ENCODE peak calls at places on chromosomes 13 and 19, in six cellular contexts. L is stomach, G is neural progenitor cell, Y is GM23338, C is AG04449, H is cardiac fibroblast. X is an unnamed sample.

GRCh38 chr19:33686246-33686645 is 64.5 kb downstream of the CHST8 start:
- DNase-seq in L (no peak), G (no peak), H (no peak), Y (no peak), C (no peak), X (no peak)

GRCh38 chr13:104571161-104571889 is 1505.1 kb upstream of the SLC10A2 start:
- DNase-seq in G (peak), Y (peak), L (peak), H (peak), C (peak), X (peak)

GRCh38 chr19:44866672-44867071 is 20.6 kb downstream of the NECTIN2 start:
- DNase-seq in Y (no peak), L (no peak), C (no peak), H (no peak), G (no peak), X (no peak)

GRCh38 chr13:82458169-82458568 is 1424.1 kb downstream of the SLITRK1 start:
- DNase-seq in G (no peak), Y (no peak), H (no peak), L (no peak), C (no peak), X (no peak)

GRCh38 chr13:65808061-65808460 is 1422.1 kb downstream of the PCDH9 start:
- DNase-seq in L (no peak), C (no peak), Y (no peak), G (no peak), H (peak), X (no peak)

GRCh38 chr19:16381756-16382401 is 57.3 kb downstream of the KLF2 start:
- DNase-seq in L (no peak), Y (no peak), H (peak), G (no peak), C (no peak), X (no peak)

GRCh38 chr13:40394304-40394983 is 272.0 kb downstream of the FOXO1 start:
- DNase-seq in H (peak), Y (no peak), G (no peak), L (no peak), C (no peak), X (no peak)

GRCh38 chr13:114069376-114070097 is 62.9 kb downstream of the RASA3 start:
- DNase-seq in H (no peak), G (no peak), C (no peak), Y (no peak), L (no peak), X (no peak)

GRCh38 chr13:52954838-52955237 is 73.8 kb upstream of the OLFM4 start:
- DNase-seq in Y (peak), L (no peak), C (no peak), G (no peak), H (no peak), X (no peak)

GRCh38 chr19:5113101-5113557 is 144.2 kb downstream of the KDM4B start:
- DNase-seq in C (no peak), Y (no peak), H (peak), L (no peak), G (no peak), X (no peak)

GRCh38 chr13:91185294-91185863 is 162.1 kb upstream of the MIR17HG start:
- DNase-seq in G (peak), H (peak), Y (peak), C (no peak), L (no peak), X (no peak)

GRCh38 chr13:108728370-108728769 is 99.0 kb downstream of the MYO16 start:
- DNase-seq in H (no peak), C (no peak), L (no peak), Y (peak), G (peak), X (no peak)

GRCh38 chr13:76053181-76053580 is 417.1 kb downstream of the LMO7 start:
- DNase-seq in L (no peak), C (no peak), H (no peak), G (no peak), Y (no peak), X (no peak)

GRCh38 chr19:31149306-31149975 is 199.8 kb downstream of the TSHZ3 start:
- DNase-seq in G (peak), L (no peak), Y (no peak), C (no peak), H (no peak), X (no peak)

DNA sequence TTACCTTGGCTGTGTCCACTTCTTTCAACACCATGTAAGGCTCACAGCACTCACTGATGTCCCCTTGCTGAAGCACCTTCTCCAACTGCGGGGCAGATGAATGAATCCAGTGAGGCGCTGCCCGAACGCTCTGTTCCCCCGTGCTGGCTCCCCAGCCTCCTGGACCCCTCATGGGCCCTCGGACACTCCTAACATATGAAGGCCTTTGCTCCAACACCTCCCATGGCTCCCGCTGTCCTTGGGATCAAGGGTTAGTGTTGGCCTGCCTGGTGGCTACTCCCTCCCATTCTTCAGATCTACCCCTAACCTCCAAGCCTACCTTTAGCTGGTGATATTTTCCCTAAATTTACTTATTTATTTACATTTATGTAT is 4.4 kb downstream of the ANGPTL8 start:
- DNase-seq in H (no peak), L (no peak), G (no peak), C (no peak), Y (no peak), X (no peak)
- H3K4me3 ChIP-seq in H (no peak), L (no peak), G (no peak), C (no peak), Y (peak), X (no peak)

DNA sequence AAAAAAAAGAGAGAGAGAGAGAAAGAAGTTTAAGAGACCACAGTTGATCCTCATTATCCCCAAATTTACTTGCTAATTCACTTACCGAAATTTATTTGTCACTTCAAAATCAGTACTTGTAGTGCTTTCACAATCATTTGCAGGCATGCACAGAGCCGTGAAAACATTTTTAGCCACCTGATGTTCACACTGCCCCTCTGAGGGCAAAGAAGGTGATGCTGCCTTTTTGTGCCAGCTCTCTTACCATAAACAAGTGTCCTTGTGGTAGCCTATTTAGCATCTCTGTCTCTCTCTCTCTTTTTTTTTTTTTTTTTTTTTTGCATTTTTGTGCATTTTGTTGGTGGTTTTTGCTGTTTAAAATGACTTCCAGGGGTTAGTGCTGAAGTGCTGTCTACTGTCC is 24.0 kb upstream of the CASP14 start:
- DNase-seq in C (no peak), H (peak), G (no peak), Y (peak), L (no peak), X (peak)
- TF ChIP-seq CTCF in C (no peak), H (no peak), G (peak), Y (peak), L (no peak), X (peak)

GRCh38 chr13:44068169-44068568 is 188.5 kb downstream of the LACC1 start:
- DNase-seq in L (no peak), C (no peak), H (peak), Y (no peak), G (no peak), X (no peak)
- H3K4me3 ChIP-seq in L (no peak), C (no peak), H (no peak), Y (no peak), G (no peak), X (no peak)

DNA sequence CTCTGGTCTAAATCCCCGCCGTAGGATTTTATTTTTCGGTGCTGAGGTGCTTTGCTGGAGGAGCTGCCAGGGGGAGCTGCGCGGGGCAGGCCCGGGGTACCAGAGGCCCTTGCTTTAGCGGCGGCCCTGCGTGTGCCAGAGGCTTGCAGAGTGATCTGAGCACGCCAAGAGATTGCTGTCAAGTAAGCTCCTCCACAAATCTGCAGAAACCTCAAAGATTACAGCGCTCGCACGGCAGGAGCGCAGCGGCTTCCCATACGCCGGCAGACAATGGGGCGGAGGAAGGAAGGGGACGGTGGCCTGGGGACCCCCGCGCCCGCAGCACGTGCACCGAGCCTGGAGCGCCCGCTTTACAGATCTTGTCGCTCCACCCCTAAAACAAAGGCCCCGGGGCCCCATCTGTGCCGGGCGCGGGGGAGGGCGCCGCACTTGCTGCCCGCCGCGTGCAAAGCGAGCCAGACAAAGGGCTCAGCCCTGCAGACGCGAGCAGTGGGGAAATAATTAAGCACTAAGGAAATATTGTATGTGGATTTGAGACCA is 9.1 kb upstream of the C19orf12 start:
- DNase-seq in G (peak), C (no peak), Y (peak), L (no peak), H (peak), X (peak)
- TF ChIP-seq CTCF in G (no peak), C (no peak), Y (peak), L (no peak), H (no peak), X (no peak)